ENCODE peak calls at places on chromosomes 11 and 22, in ten cellular contexts. U, Y, W, J, T, N, H, M, D and C are unnamed samples. For H3K36me3, the result is how much of the 10 kb centered on the place peaks cover.

GRCh38 chr11:12270817-12271216 is 106.6 kb upstream of the PARVA start:
- DNase-seq in U (no peak), Y (no peak), W (no peak), J (no peak), T (no peak), N (no peak), H (no peak), M (no peak), D (no peak), C (no peak)

GRCh38 chr11:67058506-67058905 is 1.9 kb downstream of the RHOD start:
- DNase-seq in U (no peak), Y (no peak), W (no peak), J (no peak), T (no peak), N (no peak), H (no peak), M (no peak), D (no peak), C (no peak)

GRCh38 chr22:19398680-19399079 is 32.9 kb downstream of the HIRA start:
- DNase-seq in U (no peak), Y (no peak), W (no peak), J (no peak), T (no peak), N (no peak), H (no peak), M (no peak), D (no peak), C (no peak)

GRCh38 chr22:26362471-26362870 is 66.6 kb upstream of the ASPHD2 start:
- DNase-seq in U (no peak), Y (no peak), W (no peak), J (no peak), T (no peak), N (no peak), H (no peak), M (no peak), D (no peak), C (no peak)

GRCh38 chr11:66181632-66182345 is 86.7 kb upstream of the RAB1B start:
- DNase-seq in U (no peak), Y (no peak), W (no peak), J (no peak), T (no peak), N (no peak), H (no peak), M (no peak), D (no peak), C (peak)

GRCh38 chr22:37741312-37741795 is 44.5 kb downstream of the TRIOBP start:
- DNase-seq in U (peak), Y (no peak), W (peak), J (peak), T (peak), N (peak), H (peak), M (peak), D (no peak), C (peak)

GRCh38 chr11:46755962-46756361 is 36.9 kb downstream of the F2 start:
- DNase-seq in U (no peak), Y (no peak), W (no peak), J (no peak), T (no peak), N (no peak), H (no peak), M (no peak), D (no peak), C (no peak)

GRCh38 chr11:31797227-31798056 is 13.7 kb downstream of the PAX6 start:
- DNase-seq in U (no peak), Y (no peak), W (no peak), J (no peak), T (no peak), N (no peak), H (no peak), M (no peak), D (peak), C (no peak)

GRCh38 chr11:106077609-106078517 is at the start of gene AASDHPPT:
- DNase-seq in U (no peak), Y (peak), W (no peak), J (no peak), T (peak), N (no peak), H (peak), M (peak), D (no peak), C (peak)

GRCh38 chr11:1888811-1889526 is 2.7 kb downstream of the PRR33 start:
- DNase-seq in U (no peak), Y (no peak), W (peak), J (no peak), T (no peak), N (peak), H (no peak), M (peak), D (no peak), C (no peak)

GRCh38 chr11:32698579-32698978 is 95.9 kb downstream of the CCDC73 start:
- DNase-seq in U (no peak), Y (no peak), W (no peak), J (no peak), T (no peak), N (no peak), H (no peak), M (no peak), D (no peak), C (no peak)

GRCh38 chr22:32144875-32145274 is 14.2 kb downstream of the C22orf42 start:
- DNase-seq in U (no peak), Y (no peak), W (no peak), J (no peak), T (no peak), N (no peak), H (no peak), M (no peak), D (no peak), C (peak)

GRCh38 chr11:106302416-106302815 is 225.0 kb downstream of the AASDHPPT start:
- DNase-seq in U (no peak), Y (no peak), W (no peak), J (no peak), T (no peak), N (no peak), H (no peak), M (no peak), D (no peak), C (no peak)

GRCh38 chr11:56852131-56852530 is 103.6 kb upstream of the OR9G4 start:
- DNase-seq in U (no peak), Y (no peak), W (no peak), J (no peak), T (no peak), N (no peak), H (no peak), M (no peak), D (no peak), C (peak)

GRCh38 chr11:119533931-119534694 is 111.1 kb upstream of the THY1 start:
- DNase-seq in U (peak), Y (peak), W (peak), J (no peak), T (peak), N (peak), H (peak), M (peak), D (no peak), C (peak)

GRCh38 chr11:31636983-31637382 is 127.4 kb downstream of the ELP4 start:
- DNase-seq in U (no peak), Y (no peak), W (no peak), J (no peak), T (no peak), N (no peak), H (no peak), M (no peak), D (no peak), C (no peak)

GRCh38 chr11:820655-821512 is 2.2 kb downstream of the PNPLA2 start:
- DNase-seq in U (peak), Y (no peak), W (peak), J (no peak), T (peak), N (peak), H (peak), M (peak), D (no peak), C (peak)

GRCh38 chr11:1879342-1879940 is 12.3 kb downstream of the PRR33 start:
- DNase-seq in U (no peak), Y (no peak), W (no peak), J (peak), T (no peak), N (peak), H (no peak), M (no peak), D (no peak), C (no peak)

GRCh38 chr11:19560156-19560555 is 152.5 kb upstream of the NAV2 start:
- DNase-seq in U (no peak), Y (no peak), W (no peak), J (no peak), T (no peak), N (no peak), H (no peak), M (no peak), D (no peak), C (no peak)

GRCh38 chr22:42365337-42365865 is 66.8 kb downstream of the NFAM1 start:
- DNase-seq in U (no peak), Y (no peak), W (no peak), J (no peak), T (no peak), N (no peak), H (peak), M (no peak), D (no peak), C (no peak)

GRCh38 chr11:87391501-87391900 is 353.8 kb downstream of the TMEM135 start:
- DNase-seq in U (no peak), Y (no peak), W (no peak), J (no peak), T (no peak), N (no peak), H (no peak), M (no peak), D (no peak), C (no peak)

GRCh38 chr11:71433648-71434450 is 14.3 kb downstream of the DHCR7 start:
- DNase-seq in U (peak), Y (peak), W (no peak), J (peak), T (no peak), N (peak), H (peak), M (peak), D (no peak), C (no peak)

GRCh38 chr22:38021201-38021600 is 36.0 kb upstream of the PICK1 start:
- DNase-seq in U (no peak), Y (no peak), W (no peak), J (no peak), T (no peak), N (no peak), H (no peak), M (no peak), D (no peak), C (no peak)

GRCh38 chr11:36062796-36063380 is 119.0 kb downstream of the LDLRAD3 start:
- DNase-seq in U (no peak), Y (no peak), W (no peak), J (no peak), T (no peak), N (no peak), H (no peak), M (no peak), D (no peak), C (no peak)

GRCh38 chr11:62909107-62909894 is 11.9 kb downstream of the CHRM1 start:
- DNase-seq in U (peak), Y (peak), W (peak), J (no peak), T (peak), N (peak), H (peak), M (peak), D (no peak), C (peak)

GRCh38 chr11:59179121-59179520 is 7.2 kb downstream of the DTX4 start:
- DNase-seq in U (peak), Y (no peak), W (no peak), J (no peak), T (no peak), N (no peak), H (no peak), M (no peak), D (no peak), C (no peak)

GRCh38 chr11:69377953-69378302 is 84.0 kb downstream of the MYEOV start:
- DNase-seq in U (no peak), Y (no peak), W (no peak), J (no peak), T (no peak), N (no peak), H (no peak), M (no peak), D (no peak), C (no peak)

GRCh38 chr11:69375316-69376154 is 81.6 kb downstream of the MYEOV start:
- DNase-seq in U (no peak), Y (no peak), W (no peak), J (no peak), T (peak), N (no peak), H (no peak), M (peak), D (no peak), C (no peak)

GRCh38 chr11:69378303-69379141 is 84.6 kb downstream of the MYEOV start:
- DNase-seq in U (no peak), Y (no peak), W (no peak), J (no peak), T (no peak), N (no peak), H (no peak), M (no peak), D (no peak), C (no peak)

GRCh38 chr11:69376155-69377028 is 82.4 kb downstream of the MYEOV start:
- DNase-seq in U (no peak), Y (no peak), W (peak), J (no peak), T (no peak), N (no peak), H (no peak), M (no peak), D (no peak), C (no peak)

DNA sequence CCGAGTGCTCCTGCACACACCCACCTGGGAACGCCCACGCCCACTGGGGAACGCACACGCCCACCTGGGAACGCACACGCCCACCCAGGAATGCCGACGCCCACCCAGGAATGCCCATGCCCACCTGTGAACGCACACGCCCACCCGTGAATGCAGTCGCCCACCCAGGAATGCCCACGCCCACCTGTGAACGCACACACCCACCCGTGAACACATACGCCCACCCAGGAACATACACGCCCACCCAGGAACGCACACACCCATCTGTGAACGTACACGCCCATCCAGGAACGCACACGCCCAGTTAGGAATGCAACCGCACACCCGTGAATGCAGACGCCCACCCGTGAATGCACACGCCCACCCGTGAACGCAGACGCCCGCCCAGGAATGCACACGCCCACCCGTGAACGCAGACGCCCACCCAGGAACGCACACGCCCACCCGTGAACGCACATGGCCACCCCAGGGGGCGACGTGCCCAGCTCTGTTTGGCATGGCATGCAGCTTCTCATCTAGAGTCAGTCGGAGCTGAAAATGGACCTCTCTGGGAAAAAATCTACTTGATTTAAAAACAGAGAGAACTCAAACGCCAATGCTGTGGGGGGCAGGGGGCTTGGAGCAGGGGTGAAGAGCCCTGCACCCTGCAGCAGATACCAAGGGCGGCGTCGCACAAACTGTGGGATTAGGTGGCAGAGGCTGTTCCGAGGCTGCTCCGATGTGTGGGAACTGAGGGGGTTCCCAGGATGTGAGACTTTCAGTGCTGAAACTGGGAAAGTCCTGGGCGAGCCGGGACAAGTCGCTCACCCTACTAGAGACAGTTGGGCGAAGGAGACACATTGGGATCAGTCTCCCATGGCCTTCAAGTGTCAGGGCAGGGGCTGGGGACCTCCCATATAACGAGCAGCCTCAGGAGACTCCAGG is 83.3 kb downstream of the MYEOV start:
- DNase-seq in U (no peak), Y (peak), W (no peak), J (no peak), T (no peak), N (no peak), H (no peak), M (no peak), D (no peak), C (peak)
- H3K4me3 ChIP-seq in U (no peak), Y (no peak), W (no peak), J (no peak), T (no peak), N (no peak), H (no peak), M (no peak), D (no peak), C (peak)

DNA sequence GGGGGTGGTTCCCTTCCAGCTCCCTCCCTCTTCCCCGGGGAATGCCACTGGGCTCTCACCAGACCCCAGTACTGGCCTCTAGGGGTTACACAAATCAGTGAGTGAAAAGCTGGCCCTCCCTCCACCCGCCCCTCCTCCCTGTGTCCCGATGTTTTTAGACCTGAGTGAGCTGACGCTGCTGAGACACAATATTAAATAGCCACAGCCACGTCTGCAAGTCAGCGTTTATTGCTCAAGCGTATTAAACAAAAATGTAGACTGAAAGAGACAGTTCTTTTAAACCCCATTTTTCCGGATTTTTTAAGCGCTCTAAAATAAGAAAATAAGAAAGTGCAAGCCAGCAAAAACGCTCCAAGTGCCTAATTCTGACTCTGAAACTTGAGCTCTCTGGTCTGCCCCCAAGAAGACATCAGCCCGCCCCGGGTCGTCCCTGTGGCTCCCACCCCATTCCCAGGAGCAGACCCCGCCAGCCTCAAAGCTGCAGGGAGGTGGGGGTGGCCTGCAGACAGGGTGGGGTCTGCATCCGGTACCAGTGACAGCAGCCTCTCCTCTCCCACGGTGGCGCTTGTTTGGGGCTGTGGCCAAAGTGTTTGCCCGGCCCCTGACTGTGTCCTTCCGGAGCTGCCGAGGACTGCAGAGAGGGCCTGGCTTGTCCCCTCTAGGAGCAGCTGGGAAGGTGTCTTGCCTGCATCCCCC is 1.2 kb upstream of the TTLL8 start:
- DNase-seq in U (no peak), Y (no peak), W (peak), J (no peak), T (no peak), N (no peak), H (no peak), M (no peak), D (no peak), C (no peak)
- TF ChIP-seq CTCF in U (no peak), Y (no peak), W (no peak), J (no peak), T (no peak), N (no peak), H (no peak), M (no peak), D (no peak), C (no peak)

DNA sequence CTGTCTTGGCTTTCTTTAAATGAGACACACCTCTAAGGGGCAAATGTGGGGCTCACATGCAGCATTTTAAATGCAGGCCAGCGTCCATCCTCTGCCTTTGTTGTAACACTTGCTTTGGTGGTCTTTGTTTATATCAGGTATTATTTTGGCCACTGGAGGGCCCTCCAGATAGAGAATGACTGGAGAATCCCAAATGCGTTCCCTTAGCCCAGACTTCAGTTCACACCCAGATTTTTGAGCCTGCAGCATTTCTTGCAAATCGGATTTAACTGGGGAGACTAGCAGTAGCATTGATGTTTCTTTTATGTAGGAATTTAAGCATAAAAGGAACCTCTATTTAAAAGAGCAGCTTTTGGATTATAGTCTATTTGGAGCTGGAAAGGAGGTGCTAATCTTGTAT is 200.2 kb upstream of the SORL1-AS1 start:
- DNase-seq in U (no peak), Y (no peak), W (no peak), J (peak), T (no peak), N (no peak), H (peak), M (no peak), D (no peak), C (no peak)
- H3K36me3 ChIP-seq in U (under half), Y (under half), W (under half), J (under half), T (under half), N (under half), H (under half), M (under half), D (under half), C (under half)

DNA sequence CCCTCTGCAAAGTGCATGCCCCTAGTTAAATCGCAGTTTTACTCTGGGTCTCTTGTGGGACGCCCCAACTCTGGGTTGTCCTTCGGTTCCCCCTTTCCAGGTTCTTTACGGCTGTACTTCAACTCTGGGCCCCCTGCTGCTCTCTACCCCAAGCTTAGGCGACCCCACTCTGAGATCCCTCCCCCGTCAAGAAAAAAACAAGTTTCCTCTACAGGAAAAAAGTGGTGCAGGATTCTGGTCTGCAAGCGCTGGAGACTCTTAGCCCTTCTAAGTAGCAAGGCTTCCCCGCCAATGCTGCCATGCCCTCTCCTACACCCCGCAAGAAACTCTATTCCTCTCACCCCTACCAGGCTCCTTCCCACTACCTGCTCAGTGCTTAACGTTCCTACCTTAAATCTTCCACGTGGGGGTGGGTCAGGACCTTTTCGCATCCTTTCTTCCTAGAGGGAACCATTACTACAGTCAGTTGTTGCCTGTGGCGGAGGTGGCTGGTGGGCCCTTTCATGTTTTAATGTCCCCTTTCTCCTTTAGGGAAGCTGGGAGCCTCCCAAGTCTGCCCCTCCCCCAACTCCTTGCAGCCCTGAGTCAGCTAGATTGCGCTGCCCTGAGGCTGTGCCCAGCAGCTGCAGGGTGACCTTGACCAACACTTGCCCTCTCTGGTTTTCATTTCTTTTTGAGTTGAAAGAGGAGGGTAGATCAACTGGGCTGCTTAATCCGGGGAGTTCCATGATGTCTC is 1.4 kb downstream of the NEFH start:
- DNase-seq in U (no peak), Y (no peak), W (no peak), J (peak), T (peak), N (no peak), H (no peak), M (no peak), D (no peak), C (no peak)
- H3K4me3 ChIP-seq in U (no peak), Y (peak), W (no peak), J (no peak), T (no peak), N (peak), H (no peak), M (peak), D (peak), C (peak)